ENCODE peak calls at places on chromosome 14, in nine cellular contexts. X is HepG2, N is GM12878, P is transverse colon, V is vagina, O is stomach, U is breast epithelium, W is K562, E is esophagus muscularis mucosa. K is an unnamed sample.

GRCh38 chr14:29039171-29039570 is 272.6 kb downstream of the FOXG1 start:
- DNase-seq in W (no peak), V (no peak), P (no peak), U (no peak), O (no peak), X (no peak), N (no peak), E (no peak), K (no peak)

GRCh38 chr14:23219075-23219474 is 18.7 kb upstream of the RNF212B start:
- DNase-seq in P (no peak), X (no peak), O (no peak), U (no peak), E (no peak), V (no peak), W (no peak), N (no peak), K (no peak)

GRCh38 chr14:94176808-94177207 is 2.7 kb downstream of the PPP4R4 start:
- DNase-seq in E (no peak), X (no peak), U (no peak), V (no peak), P (no peak), O (no peak), N (no peak), W (no peak), K (no peak)

GRCh38 chr14:67405771-67406170 is 6.2 kb downstream of the PLEK2 start:
- DNase-seq in W (no peak), V (no peak), P (no peak), U (no peak), N (no peak), E (no peak), X (no peak), O (no peak), K (no peak)

GRCh38 chr14:20787025-20787424 is 6.0 kb downstream of the RNASE6 start:
- DNase-seq in X (no peak), W (no peak), N (no peak), U (no peak), V (no peak), P (no peak), O (no peak), E (no peak), K (no peak)

GRCh38 chr14:103402700-103403099 is 17.5 kb downstream of the MARK3 start:
- DNase-seq in W (no peak), U (no peak), P (no peak), N (no peak), O (no peak), X (no peak), V (no peak), E (no peak), K (no peak)

GRCh38 chr14:77023001-77023996 is 5.2 kb downstream of the IRF2BPL start:
- DNase-seq in W (no peak), E (no peak), U (no peak), V (no peak), P (peak; percentile 63), N (no peak), X (peak; percentile 97), O (peak; percentile 76), K (no peak)

GRCh38 chr14:61923348-61923747 is 161.1 kb downstream of the SNAPC1 start:
- DNase-seq in V (no peak), P (no peak), N (no peak), W (no peak), X (no peak), U (no peak), O (no peak), E (no peak), K (no peak)

GRCh38 chr14:55127491-55127951 is 1.5 kb upstream of the LGALS3 start:
- DNase-seq in O (no peak), X (no peak), V (no peak), N (no peak), W (no peak), U (no peak), P (peak; percentile 63), E (no peak), K (no peak)

GRCh38 chr14:70121521-70121920 is 67.2 kb downstream of the SLC8A3 start:
- DNase-seq in W (no peak), E (peak; percentile 34), X (no peak), N (no peak), U (no peak), P (no peak), V (no peak), O (no peak), K (no peak)

GRCh38 chr14:34180428-34180827 is 229.6 kb upstream of the EGLN3 start:
- DNase-seq in W (no peak), U (peak; percentile 60), V (no peak), X (peak; percentile 31), O (no peak), N (no peak), P (no peak), E (no peak), K (no peak)

GRCh38 chr14:66965831-66966230 is 223.4 kb upstream of the GARIN2 start:
- DNase-seq in X (no peak), W (no peak), O (no peak), N (no peak), V (no peak), E (no peak), U (no peak), P (no peak), K (no peak)

GRCh38 chr14:35242599-35243311 is 49.4 kb upstream of the PSMA6 start:
- DNase-seq in U (no peak), W (no peak), P (no peak), X (no peak), O (no peak), V (no peak), E (no peak), N (no peak), K (no peak)

GRCh38 chr14:61188936-61189808 is 92.0 kb downstream of the TMEM30B start:
- DNase-seq in O (peak; percentile 63), V (no peak), X (peak; percentile 48), W (peak; percentile 29), N (no peak), E (peak; percentile 88), P (peak; percentile 23), U (peak; percentile 58), K (no peak)

GRCh38 chr14:74495356-74495755 is 1.8 kb downstream of the ISCA2 start:
- DNase-seq in V (no peak), E (no peak), N (no peak), X (no peak), O (no peak), U (no peak), P (no peak), W (no peak), K (no peak)

GRCh38 chr14:74491952-74492351 is 1.2 kb downstream of the NPC2 start:
- DNase-seq in E (no peak), P (no peak), W (peak; percentile 36), O (no peak), X (peak; percentile 60), N (no peak), V (no peak), U (no peak), K (no peak)

GRCh38 chr14:74488788-74489397 is 4.2 kb downstream of the NPC2 start:
- DNase-seq in V (no peak), E (no peak), X (no peak), U (no peak), O (no peak), W (no peak), P (no peak), N (no peak), K (no peak)

GRCh38 chr14:74493343-74494261 is at the start of gene ISCA2:
- DNase-seq in V (peak; percentile 99), W (peak; percentile 98), X (peak; percentile 98), U (peak; percentile 100), P (peak; percentile 100), E (peak; percentile 100), O (peak; percentile 100), N (peak; percentile 97), K (peak; percentile 82)

GRCh38 chr14:74492413-74493342 is at the start of gene NPC2:
- DNase-seq in O (no peak), P (no peak), N (no peak), U (no peak), X (no peak), E (no peak), V (no peak), W (no peak), K (no peak)
- TF ChIP-seq POLR2AphosphoS5 in O (peak; percentile 52), P (peak; percentile 85), N (no peak), U (peak; percentile 68), X (peak; percentile 80), E (peak; percentile 79), V (no peak), W (no peak), K (no peak)

DNA sequence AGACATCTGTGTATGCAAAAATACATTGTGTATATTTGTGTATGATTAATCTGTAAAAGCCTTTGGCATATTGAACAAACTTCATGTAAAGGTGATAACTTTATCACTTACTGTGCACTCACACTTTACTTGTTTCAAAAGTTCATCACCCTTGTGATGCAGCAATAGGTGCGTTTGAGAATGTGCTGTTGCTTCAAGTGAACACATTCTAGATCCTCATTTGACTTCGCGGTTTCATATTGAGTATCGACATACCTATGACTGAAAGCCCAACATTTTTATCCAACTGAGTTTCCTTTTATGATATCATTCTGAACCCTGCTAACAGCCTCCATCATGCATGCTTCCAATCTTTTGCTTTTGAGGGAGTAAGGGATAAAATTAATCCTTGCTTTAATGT is 1086.9 kb downstream of the TMEM121 start:
- DNase-seq in O (no peak), V (no peak), N (no peak), W (no peak), E (peak; percentile 26), U (no peak), X (no peak), P (no peak), K (no peak)
- H3K9me3 ChIP-seq in O (no peaks in the 10 kb centered on the region), V (no peaks in the 10 kb centered on the region), N (no peaks in the 10 kb centered on the region), W (no peaks in the 10 kb centered on the region), E (no peaks in the 10 kb centered on the region), U (no peaks in the 10 kb centered on the region), X (peaks cover 9% of the 10 kb centered on the region), P (no peaks in the 10 kb centered on the region), K (no peaks in the 10 kb centered on the region)

GRCh38 chr14:91254456-91254855 is 10.0 kb upstream of the GPR68 start:
- DNase-seq in O (no peak), W (no peak), U (no peak), E (no peak), V (no peak), N (no peak), X (no peak), P (no peak), K (no peak)

GRCh38 chr14:91255820-91256219 is 11.3 kb upstream of the GPR68 start:
- DNase-seq in P (no peak), W (peak; percentile 25), X (no peak), O (no peak), U (no peak), V (no peak), E (no peak), N (no peak), K (no peak)

GRCh38 chr14:91252901-91253794 is 8.6 kb upstream of the GPR68 start:
- DNase-seq in U (no peak), O (peak; percentile 54), X (no peak), P (peak; percentile 63), W (peak; percentile 66), V (no peak), E (no peak), N (no peak), K (no peak)

GRCh38 chr14:91255026-91255695 is 10.7 kb upstream of the GPR68 start:
- DNase-seq in O (no peak), P (no peak), W (no peak), X (no peak), U (no peak), N (no peak), E (no peak), V (no peak), K (no peak)

GRCh38 chr14:91253795-91254323 is 9.4 kb upstream of the GPR68 start:
- DNase-seq in U (no peak), V (no peak), W (no peak), O (no peak), X (no peak), N (no peak), E (no peak), P (no peak), K (no peak)
- H3K4me1 ChIP-seq in U (no peaks in the 10 kb centered on the region), V (peaks cover 39% of the 10 kb centered on the region), W (peaks cover 30% of the 10 kb centered on the region), O (peaks cover 14% of the 10 kb centered on the region), X (peaks cover 25% of the 10 kb centered on the region), N (peaks cover 37% of the 10 kb centered on the region), E (peaks cover 59% of the 10 kb centered on the region), P (peaks cover 24% of the 10 kb centered on the region), K (no peaks in the 10 kb centered on the region)

GRCh38 chr14:96085369-96085768 is 46.2 kb downstream of the C14orf132 start:
- DNase-seq in W (no peak), V (no peak), X (no peak), P (no peak), E (no peak), N (no peak), O (no peak), U (peak; percentile 38), K (no peak)
- TF ChIP-seq POLR2AphosphoS5 in W (no peak), V (no peak), X (no peak), P (no peak), E (no peak), N (no peak), O (no peak), U (no peak), K (no peak)

K was measured in Panc1.